ENCODE peak calls at places on chromosomes 4 and X, in six cellular contexts. R, H, X, Y, A and T are unnamed samples.

GRCh38 chr4:182449186-182449880 is 206.1 kb downstream of the TENM3 start:
- DNase-seq in X (no peak), Y (peak), A (no peak), H (no peak), R (no peak), T (no peak)

GRCh38 chrX:152137771-152138387 is 498 bp downstream of the MAGEA10 start:
- DNase-seq in A (no peak), R (no peak), H (no peak), Y (no peak), X (no peak), T (no peak)

GRCh38 chr4:153794001-153794400 is 5.1 kb upstream of the SFRP2 start:
- DNase-seq in A (no peak), Y (no peak), R (no peak), H (no peak), X (no peak), T (no peak)

GRCh38 chrX:84046403-84046984 is 141.5 kb downstream of the RPS6KA6 start:
- DNase-seq in R (no peak), X (no peak), A (peak), H (no peak), Y (no peak), T (no peak)

GRCh38 chrX:134603806-134604700 is 54.2 kb downstream of the PLAC1 start:
- DNase-seq in A (no peak), Y (peak), X (no peak), R (no peak), H (no peak), T (no peak)

GRCh38 chrX:13717697-13718483 is 16.5 kb downstream of the TRAPPC2 start:
- DNase-seq in Y (no peak), H (no peak), A (no peak), R (no peak), X (no peak), T (no peak)

GRCh38 chr4:82491251-82491960 is 61.0 kb downstream of the ENOPH1 start:
- DNase-seq in Y (no peak), R (no peak), A (no peak), X (no peak), H (no peak), T (no peak)

GRCh38 chrX:135420831-135421230 is 913 bp upstream of the SMIM10L2A start:
- DNase-seq in X (no peak), H (no peak), A (no peak), Y (no peak), R (no peak), T (no peak)

GRCh38 chr4:53378171-53378482 is 686 bp downstream of the FIP1L1 start:
- DNase-seq in R (no peak), H (no peak), Y (no peak), X (no peak), A (no peak), T (no peak)

GRCh38 chr4:22052076-22052475 is 103.5 kb upstream of the KCNIP4 start:
- DNase-seq in A (no peak), X (no peak), H (no peak), Y (no peak), R (no peak), T (no peak)

GRCh38 chrX:28639502-28639901 is 52.3 kb downstream of the IL1RAPL1 start:
- DNase-seq in Y (no peak), A (no peak), R (no peak), X (no peak), H (no peak), T (no peak)

GRCh38 chrX:69538321-69538876 is 34.3 kb downstream of the NALF2 start:
- DNase-seq in A (peak), H (peak), Y (peak), R (peak), X (peak), T (peak)

GRCh38 chr4:46404961-46405360 is 15.0 kb upstream of the GABRA2 start:
- DNase-seq in X (peak), Y (no peak), H (no peak), A (peak), R (no peak), T (no peak)

GRCh38 chr4:38815879-38816782 is 11.5 kb upstream of the TLR1 start:
- DNase-seq in Y (no peak), H (no peak), A (no peak), R (no peak), X (no peak), T (no peak)